ENCODE peak calls at places on chromosomes 3 and 15, in five cellular contexts. One of them, this sample, is unnamed.
A peak's percentile ranks its signal among the peaks of the same experiment; 100 is the strongest.

GRCh38 chr3:104132566-104132997 is 1234.1 kb upstream of the ALCAM start:
- DNase-seq in GM12878: no peak
- DNase-seq in K562: no peak
- DNase-seq in HepG2: no peak
- DNase-seq in HCT116: no peak
- DNase-seq in this sample: peak; percentile 7

GRCh38 chr15:73955851-73956250 is 29.6 kb downstream of the LOXL1 start:
- DNase-seq in K562: no peak
- DNase-seq in HCT116: no peak
- DNase-seq in GM12878: no peak
- DNase-seq in HepG2: no peak
- DNase-seq in this sample: no peak

GRCh38 chr3:39021465-39022274 is 30.1 kb downstream of the SCN11A start:
- DNase-seq in HCT116: no peak
- DNase-seq in GM12878: no peak
- DNase-seq in K562: peak; percentile 82
- DNase-seq in HepG2: no peak
- DNase-seq in this sample: no peak

GRCh38 chr3:16401273-16401672 is 112.2 kb downstream of the RFTN1 start:
- DNase-seq in HepG2: no peak
- DNase-seq in K562: no peak
- DNase-seq in HCT116: no peak
- DNase-seq in GM12878: no peak
- DNase-seq in this sample: no peak

GRCh38 chr3:177431525-177432255 is 234.4 kb upstream of the TBL1XR1 start:
- DNase-seq in GM12878: no peak
- DNase-seq in HCT116: no peak
- DNase-seq in K562: peak; percentile 67
- DNase-seq in HepG2: no peak
- DNase-seq in this sample: peak; percentile 32

GRCh38 chr3:4042869-4043268 is 243.6 kb downstream of the LRRN1 start:
- DNase-seq in HCT116: no peak
- DNase-seq in GM12878: no peak
- DNase-seq in HepG2: no peak
- DNase-seq in K562: no peak
- DNase-seq in this sample: no peak

GRCh38 chr3:171351676-171352075 is 108.5 kb downstream of the TNIK start:
- DNase-seq in GM12878: no peak
- DNase-seq in HepG2: no peak
- DNase-seq in HCT116: peak; percentile 77
- DNase-seq in K562: peak; percentile 28
- DNase-seq in this sample: no peak

GRCh38 chr3:44845528-44846520 is 15.9 kb upstream of the TMEM42 start:
- DNase-seq in HepG2: no peak
- DNase-seq in K562: no peak
- DNase-seq in GM12878: no peak
- DNase-seq in HCT116: no peak
- DNase-seq in this sample: peak; percentile 59

GRCh38 chr3:194126790-194127189 is 9.2 kb upstream of the HES1 start:
- DNase-seq in K562: no peak
- DNase-seq in HepG2: no peak
- DNase-seq in HCT116: no peak
- DNase-seq in GM12878: no peak
- DNase-seq in this sample: no peak

GRCh38 chr3:102979682-102980378 is 545.0 kb downstream of the ZPLD1 start:
- DNase-seq in GM12878: no peak
- DNase-seq in K562: no peak
- DNase-seq in HepG2: no peak
- DNase-seq in HCT116: peak; percentile 89
- DNase-seq in this sample: peak; percentile 5

GRCh38 chr3:25693238-25693637 is 28.5 kb upstream of the TOP2B start:
- DNase-seq in HepG2: no peak
- DNase-seq in GM12878: no peak
- DNase-seq in K562: no peak
- DNase-seq in HCT116: no peak
- DNase-seq in this sample: no peak

GRCh38 chr15:29123991-29124390 is 145.6 kb downstream of the NSMCE3 start:
- DNase-seq in HepG2: no peak
- DNase-seq in HCT116: no peak
- DNase-seq in GM12878: no peak
- DNase-seq in K562: no peak
- DNase-seq in this sample: no peak

GRCh38 chr15:70178335-70179084 is 80.8 kb upstream of the TLE3 start:
- DNase-seq in K562: no peak
- DNase-seq in HepG2: no peak
- DNase-seq in GM12878: no peak
- DNase-seq in HCT116: no peak
- DNase-seq in this sample: no peak

GRCh38 chr15:72591361-72591760 is 63.1 kb upstream of the GOLGA6B start:
- DNase-seq in GM12878: no peak
- DNase-seq in HCT116: no peak
- DNase-seq in K562: no peak
- DNase-seq in HepG2: no peak
- DNase-seq in this sample: no peak

GRCh38 chr15:66882251-66883020 is 180.4 kb downstream of the SMAD6 start:
- DNase-seq in K562: no peak
- DNase-seq in HepG2: no peak
- DNase-seq in GM12878: no peak
- DNase-seq in HCT116: no peak
- DNase-seq in this sample: no peak

GRCh38 chr3:36219398-36219797 is 160.9 kb upstream of the STAC start:
- DNase-seq in GM12878: no peak
- DNase-seq in K562: no peak
- DNase-seq in HCT116: no peak
- DNase-seq in HepG2: no peak
- DNase-seq in this sample: no peak

GRCh38 chr15:36501063-36501678 is 78.3 kb upstream of the CDIN1 start:
- DNase-seq in HepG2: peak; percentile 74
- DNase-seq in GM12878: peak; percentile 19
- DNase-seq in K562: peak; percentile 72
- DNase-seq in HCT116: peak; percentile 69
- DNase-seq in this sample: peak; percentile 57

GRCh38 chr3:61876797-61877196 is 315.4 kb downstream of the PTPRG start:
- DNase-seq in HepG2: no peak
- DNase-seq in HCT116: no peak
- DNase-seq in GM12878: no peak
- DNase-seq in K562: no peak
- DNase-seq in this sample: no peak

GRCh38 chr3:61877359-61877770 is 316.0 kb downstream of the PTPRG start:
- DNase-seq in HCT116: peak; percentile 23
- DNase-seq in GM12878: peak; percentile 17
- DNase-seq in K562: no peak
- DNase-seq in HepG2: peak; percentile 25
- DNase-seq in this sample: no peak

GRCh38 chr3:61875488-61875887 is 314.1 kb downstream of the PTPRG start:
- DNase-seq in K562: no peak
- DNase-seq in GM12878: no peak
- DNase-seq in HCT116: no peak
- DNase-seq in HepG2: no peak
- DNase-seq in this sample: no peak

GRCh38 chr3:61875073-61875472 is 313.7 kb downstream of the PTPRG start:
- DNase-seq in GM12878: no peak
- DNase-seq in HepG2: no peak
- DNase-seq in HCT116: no peak
- DNase-seq in K562: no peak
- DNase-seq in this sample: no peak

GRCh38 chr3:61875976-61876671 is 314.8 kb downstream of the PTPRG start:
- DNase-seq in HepG2: no peak
- DNase-seq in HCT116: no peak
- DNase-seq in K562: no peak
- DNase-seq in GM12878: no peak
- DNase-seq in this sample: no peak
- TF ChIP-seq ZBTB33 in HepG2: no peak
- TF ChIP-seq ZBTB33 in HCT116: no peak
- TF ChIP-seq ZBTB33 in K562: no peak
- TF ChIP-seq ZBTB33 in GM12878: no peak
- TF ChIP-seq ZBTB33 in this sample: no peak

DNA sequence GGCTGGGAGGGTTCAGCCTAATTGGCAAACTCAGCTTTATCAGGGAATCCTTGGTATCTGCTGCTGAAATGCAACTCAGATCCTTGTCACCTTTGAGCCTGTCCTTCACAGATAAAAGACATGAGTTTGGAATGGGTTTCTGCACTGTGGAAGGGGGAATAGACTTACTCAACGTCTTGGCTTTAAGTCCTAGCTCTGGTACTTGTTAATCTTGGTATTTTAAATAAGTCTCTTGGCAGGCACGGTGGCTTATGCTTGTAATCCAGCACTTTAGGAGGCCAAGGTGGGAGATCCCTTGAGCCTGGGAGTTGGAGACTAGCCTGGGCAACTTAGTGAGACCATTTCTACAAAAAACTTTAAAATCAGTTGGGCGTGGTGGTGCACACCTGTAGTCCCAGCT is 55.1 kb upstream of the ATOSA start:
- DNase-seq in HCT116: no peak
- DNase-seq in GM12878: no peak
- DNase-seq in K562: no peak
- DNase-seq in HepG2: no peak
- DNase-seq in this sample: no peak
- H3K4me3 ChIP-seq in HCT116: no peak overlapping the region
- H3K4me3 ChIP-seq in GM12878: no peak overlapping the region
- H3K4me3 ChIP-seq in K562: no peak overlapping the region
- H3K4me3 ChIP-seq in HepG2: no peak overlapping the region
- H3K4me3 ChIP-seq in this sample: no peak overlapping the region

GRCh38 chr3:48088749-48089466 is 72.7 kb upstream of the MAP4 start:
- DNase-seq in K562: peak; percentile 99
- DNase-seq in HCT116: peak; percentile 89
- DNase-seq in GM12878: peak; percentile 81
- DNase-seq in HepG2: peak; percentile 89
- DNase-seq in this sample: peak; percentile 97

GRCh38 chr3:48084929-48085328 is 68.7 kb upstream of the MAP4 start:
- DNase-seq in HepG2: no peak
- DNase-seq in K562: no peak
- DNase-seq in GM12878: peak; percentile 23
- DNase-seq in HCT116: no peak
- DNase-seq in this sample: no peak

GRCh38 chr3:48088056-48088748 is 72.0 kb upstream of the MAP4 start:
- DNase-seq in HepG2: no peak
- DNase-seq in GM12878: no peak
- DNase-seq in HCT116: no peak
- DNase-seq in K562: peak; percentile 73
- DNase-seq in this sample: peak; percentile 72

GRCh38 chr3:48084170-48084569 is 68.0 kb upstream of the MAP4 start:
- DNase-seq in GM12878: no peak
- DNase-seq in K562: no peak
- DNase-seq in HCT116: no peak
- DNase-seq in HepG2: no peak
- DNase-seq in this sample: no peak

GRCh38 chr3:48086736-48087470 is 70.7 kb upstream of the MAP4 start:
- DNase-seq in HepG2: peak; percentile 38
- DNase-seq in GM12878: no peak
- DNase-seq in HCT116: no peak
- DNase-seq in K562: peak; percentile 12
- DNase-seq in this sample: no peak
- TF ChIP-seq ZBTB33 in HepG2: no peak
- TF ChIP-seq ZBTB33 in GM12878: no peak
- TF ChIP-seq ZBTB33 in HCT116: no peak
- TF ChIP-seq ZBTB33 in K562: no peak
- TF ChIP-seq ZBTB33 in this sample: no peak

GRCh38 chr15:100902436-100903190 is 16.5 kb upstream of the LRRK1 start:
- DNase-seq in HepG2: peak; percentile 7
- DNase-seq in HCT116: no peak
- DNase-seq in GM12878: no peak
- DNase-seq in K562: no peak
- DNase-seq in this sample: peak; percentile 87
- H3K4me3 ChIP-seq in HepG2: peak overlapping the region; percentile 25
- H3K4me3 ChIP-seq in HCT116: no peak overlapping the region
- H3K4me3 ChIP-seq in GM12878: no peak overlapping the region
- H3K4me3 ChIP-seq in K562: no peak overlapping the region
- H3K4me3 ChIP-seq in this sample: peak overlapping the region; percentile 33

GRCh38 chr3:56782900-56783299 is 18.8 kb downstream of the ARHGEF3 start:
- DNase-seq in GM12878: no peak
- DNase-seq in K562: no peak
- DNase-seq in HepG2: no peak
- DNase-seq in HCT116: no peak
- DNase-seq in this sample: no peak
- TF ChIP-seq ZBTB33 in GM12878: no peak
- TF ChIP-seq ZBTB33 in K562: no peak
- TF ChIP-seq ZBTB33 in HepG2: no peak
- TF ChIP-seq ZBTB33 in HCT116: no peak
- TF ChIP-seq ZBTB33 in this sample: no peak

DNA sequence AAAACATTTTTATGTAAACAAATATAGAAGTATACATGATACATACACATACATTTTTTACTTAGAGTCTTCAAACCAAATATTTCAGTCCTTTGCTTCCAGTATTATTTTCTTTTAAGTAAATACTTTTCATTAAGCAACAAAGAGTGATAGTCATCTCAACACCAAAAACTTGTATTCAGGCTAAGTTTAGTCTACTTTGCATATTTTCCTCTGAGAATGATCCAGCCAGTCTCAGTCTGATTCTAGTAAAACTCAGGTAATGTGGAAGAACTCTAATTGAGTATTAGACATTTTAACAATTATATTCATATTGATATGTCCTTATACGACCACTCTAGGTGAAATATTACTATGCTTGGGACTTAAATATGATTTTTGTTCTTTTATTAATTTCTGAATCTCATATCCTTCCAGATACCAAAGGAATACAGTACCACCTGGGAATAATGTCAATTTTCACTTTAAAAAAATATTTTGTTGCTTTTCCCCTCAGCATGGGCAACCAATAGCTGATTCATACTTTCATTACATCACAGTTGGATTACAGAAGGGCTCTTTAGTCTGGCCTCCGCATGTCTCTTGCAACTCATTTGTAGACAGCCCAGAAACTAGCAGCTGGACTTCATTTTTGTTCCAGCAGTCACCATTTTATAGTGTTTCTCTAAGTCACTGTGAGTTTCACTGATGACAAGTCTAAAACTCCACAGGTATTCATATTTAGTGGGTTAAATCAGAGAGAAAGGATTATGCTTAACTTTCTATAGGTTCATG is 390.4 kb downstream of the ZBTB20 start:
- DNase-seq in HepG2: no peak
- DNase-seq in GM12878: no peak
- DNase-seq in K562: no peak
- DNase-seq in HCT116: peak; percentile 61
- DNase-seq in this sample: no peak
- H3K4me3 ChIP-seq in HepG2: no peak overlapping the region
- H3K4me3 ChIP-seq in GM12878: no peak overlapping the region
- H3K4me3 ChIP-seq in K562: no peak overlapping the region
- H3K4me3 ChIP-seq in HCT116: peak overlapping the region; percentile 25
- H3K4me3 ChIP-seq in this sample: no peak overlapping the region

GRCh38 chr15:76071816-76072215 is 12.0 kb downstream of the TMEM266 start:
- DNase-seq in K562: no peak
- DNase-seq in HepG2: no peak
- DNase-seq in GM12878: no peak
- DNase-seq in HCT116: no peak
- DNase-seq in this sample: no peak
- TF ChIP-seq ZBTB33 in K562: no peak
- TF ChIP-seq ZBTB33 in HepG2: no peak
- TF ChIP-seq ZBTB33 in GM12878: no peak
- TF ChIP-seq ZBTB33 in HCT116: no peak
- TF ChIP-seq ZBTB33 in this sample: no peak

GRCh38 chr3:57594144-57594543 is 3.0 kb downstream of the ARF4 start:
- DNase-seq in HepG2: no peak
- DNase-seq in HCT116: no peak
- DNase-seq in K562: no peak
- DNase-seq in GM12878: no peak
- DNase-seq in this sample: no peak
- H3K4me3 ChIP-seq in HepG2: peak overlapping the region; percentile 96
- H3K4me3 ChIP-seq in HCT116: no peak overlapping the region
- H3K4me3 ChIP-seq in K562: no peak overlapping the region
- H3K4me3 ChIP-seq in GM12878: peak overlapping the region; percentile 91
- H3K4me3 ChIP-seq in this sample: peak overlapping the region; percentile 91

GRCh38 chr15:59399465-59400102 is 26.9 kb upstream of the MYO1E start:
- DNase-seq in HCT116: no peak
- DNase-seq in HepG2: no peak
- DNase-seq in K562: no peak
- DNase-seq in GM12878: peak; percentile 77
- DNase-seq in this sample: no peak
- TF ChIP-seq ZBTB33 in HCT116: no peak
- TF ChIP-seq ZBTB33 in HepG2: no peak
- TF ChIP-seq ZBTB33 in K562: no peak
- TF ChIP-seq ZBTB33 in GM12878: no peak
- TF ChIP-seq ZBTB33 in this sample: no peak